ENCODE peak calls at places on chromosomes 16 and 17, in four cellular contexts. One of them, this sample, is unnamed.

GRCh38 chr16:60203525-60204124 is 1469.5 kb upstream of the GOT2 start:
- DNase-seq in HTR-8/SVneo: no peak
- DNase-seq in T-helper 1 cell: no peak
- DNase-seq in EL: peak
- DNase-seq in this sample: no peak

GRCh38 chr17:69607162-69607834 is 192.8 kb downstream of the MAP2K6 start:
- DNase-seq in EL: peak
- DNase-seq in HTR-8/SVneo: peak
- DNase-seq in T-helper 1 cell: no peak
- DNase-seq in this sample: peak

GRCh38 chr17:78343433-78344201 is 16.3 kb downstream of the SOCS3 start:
- DNase-seq in EL: no peak
- DNase-seq in HTR-8/SVneo: no peak
- DNase-seq in T-helper 1 cell: peak
- DNase-seq in this sample: peak

GRCh38 chr17:6831662-6832263 is at the start of gene TEKT1:
- DNase-seq in HTR-8/SVneo: no peak
- DNase-seq in T-helper 1 cell: peak
- DNase-seq in EL: peak
- DNase-seq in this sample: peak

GRCh38 chr16:14377326-14377725 is 252.7 kb downstream of the PARN start:
- DNase-seq in EL: peak
- DNase-seq in T-helper 1 cell: no peak
- DNase-seq in HTR-8/SVneo: no peak
- DNase-seq in this sample: no peak

GRCh38 chr17:19904924-19905323 is 37.2 kb upstream of the ULK2 start:
- DNase-seq in T-helper 1 cell: no peak
- DNase-seq in EL: no peak
- DNase-seq in HTR-8/SVneo: no peak
- DNase-seq in this sample: no peak

GRCh38 chr17:58786586-58787295 is 31.1 kb downstream of the PPM1E start:
- DNase-seq in HTR-8/SVneo: peak
- DNase-seq in EL: peak
- DNase-seq in T-helper 1 cell: no peak
- DNase-seq in this sample: peak

GRCh38 chr17:1059131-1059795 is 62.3 kb downstream of the TIMM22 start:
- DNase-seq in T-helper 1 cell: no peak
- DNase-seq in EL: no peak
- DNase-seq in HTR-8/SVneo: no peak
- DNase-seq in this sample: no peak

GRCh38 chr16:24800586-24800985 is 45.2 kb upstream of the SLC5A11 start:
- DNase-seq in EL: peak
- DNase-seq in HTR-8/SVneo: no peak
- DNase-seq in T-helper 1 cell: no peak
- DNase-seq in this sample: peak

GRCh38 chr17:55668581-55668980 is 54.1 kb downstream of the TMEM100 start:
- DNase-seq in T-helper 1 cell: no peak
- DNase-seq in EL: no peak
- DNase-seq in HTR-8/SVneo: no peak
- DNase-seq in this sample: no peak

GRCh38 chr17:72365857-72366415 is 245.1 kb downstream of the SOX9 start:
- DNase-seq in EL: no peak
- DNase-seq in T-helper 1 cell: no peak
- DNase-seq in HTR-8/SVneo: no peak
- DNase-seq in this sample: no peak

GRCh38 chr17:6753006-6753445 is 2.8 kb upstream of the XAF1 start:
- DNase-seq in T-helper 1 cell: no peak
- DNase-seq in EL: peak
- DNase-seq in HTR-8/SVneo: peak
- DNase-seq in this sample: peak

GRCh38 chr16:14102925-14103720 is 32.0 kb downstream of the MRTFB start:
- DNase-seq in HTR-8/SVneo: no peak
- DNase-seq in T-helper 1 cell: no peak
- DNase-seq in EL: no peak
- DNase-seq in this sample: peak

GRCh38 chr17:58822148-58823050 is 66.7 kb downstream of the PPM1E start:
- DNase-seq in EL: no peak
- DNase-seq in HTR-8/SVneo: no peak
- DNase-seq in T-helper 1 cell: no peak
- DNase-seq in this sample: no peak

GRCh38 chr16:31421587-31421986 is 6.6 kb downstream of the COX6A2 start:
- DNase-seq in EL: no peak
- DNase-seq in T-helper 1 cell: no peak
- DNase-seq in HTR-8/SVneo: no peak
- DNase-seq in this sample: no peak

GRCh38 chr16:11464241-11464640 is 119.0 kb downstream of the RMI2 start:
- DNase-seq in T-helper 1 cell: no peak
- DNase-seq in HTR-8/SVneo: no peak
- DNase-seq in EL: no peak
- DNase-seq in this sample: no peak

GRCh38 chr17:18002171-18002570 is 29.5 kb downstream of the DRC3 start:
- DNase-seq in T-helper 1 cell: no peak
- DNase-seq in EL: no peak
- DNase-seq in HTR-8/SVneo: no peak
- DNase-seq in this sample: no peak

GRCh38 chr17:1511756-1512321 is 4.6 kb downstream of the INPP5K start:
- DNase-seq in HTR-8/SVneo: no peak
- DNase-seq in EL: no peak
- DNase-seq in T-helper 1 cell: no peak
- DNase-seq in this sample: no peak

GRCh38 chr16:25690563-25691143 is 1.1 kb upstream of the HS3ST4 start:
- DNase-seq in T-helper 1 cell: no peak
- DNase-seq in EL: no peak
- DNase-seq in HTR-8/SVneo: no peak
- DNase-seq in this sample: no peak

GRCh38 chr16:82735696-82736095 is 108.9 kb downstream of the CDH13 start:
- DNase-seq in HTR-8/SVneo: no peak
- DNase-seq in EL: no peak
- DNase-seq in T-helper 1 cell: no peak
- DNase-seq in this sample: no peak

GRCh38 chr17:66348605-66349165 is 46.3 kb downstream of the PRKCA start:
- DNase-seq in T-helper 1 cell: no peak
- DNase-seq in HTR-8/SVneo: peak
- DNase-seq in EL: peak
- DNase-seq in this sample: peak

GRCh38 chr16:67278773-67279295 is 498 bp upstream of the PLEKHG4 start:
- DNase-seq in T-helper 1 cell: peak
- DNase-seq in EL: peak
- DNase-seq in HTR-8/SVneo: no peak
- DNase-seq in this sample: no peak

GRCh38 chr17:47603830-47604229 is 45.9 kb upstream of the KPNB1 start:
- DNase-seq in T-helper 1 cell: no peak
- DNase-seq in EL: no peak
- DNase-seq in HTR-8/SVneo: no peak
- DNase-seq in this sample: no peak

GRCh38 chr17:2749058-2749783 is at the start of gene CCDC92B:
- DNase-seq in HTR-8/SVneo: no peak
- DNase-seq in EL: no peak
- DNase-seq in T-helper 1 cell: no peak
- DNase-seq in this sample: no peak